ENCODE peak calls at places on chromosomes 6 and 20, in four cellular contexts. One of them, this sample, is unnamed.
A peak's percentile ranks its signal among the peaks of the same experiment; 100 is the strongest.

GRCh38 chr6:54404791-54405190 is 96.5 kb downstream of the TINAG start:
- DNase-seq in fibroblast of lung: peak; percentile 3
- DNase-seq in left ventricle myocardium inferior: no peak
- DNase-seq in psoas muscle: no peak
- DNase-seq in this sample: no peak

GRCh38 chr20:20003088-20003954 is 13.8 kb upstream of the NAA20 start:
- DNase-seq in fibroblast of lung: peak; percentile 62
- DNase-seq in left ventricle myocardium inferior: no peak
- DNase-seq in psoas muscle: no peak
- DNase-seq in this sample: no peak

GRCh38 chr6:156934054-156934424 is 156.9 kb downstream of the ARID1B start:
- DNase-seq in fibroblast of lung: no peak
- DNase-seq in left ventricle myocardium inferior: no peak
- DNase-seq in psoas muscle: no peak
- DNase-seq in this sample: peak; percentile 15

GRCh38 chr20:58328836-58329235 is 19.3 kb downstream of the RAB22A start:
- DNase-seq in fibroblast of lung: no peak
- DNase-seq in left ventricle myocardium inferior: no peak
- DNase-seq in psoas muscle: no peak
- DNase-seq in this sample: no peak

GRCh38 chr6:33817520-33817919 is 13.7 kb upstream of the MLN start:
- DNase-seq in fibroblast of lung: no peak
- DNase-seq in left ventricle myocardium inferior: no peak
- DNase-seq in psoas muscle: no peak
- DNase-seq in this sample: no peak

GRCh38 chr6:10694302-10695085 is at the start of the genes C6orf52 and PAK1IP1:
- DNase-seq in fibroblast of lung: peak; percentile 96
- DNase-seq in left ventricle myocardium inferior: peak; percentile 92
- DNase-seq in psoas muscle: peak; percentile 96
- DNase-seq in this sample: peak; percentile 95

GRCh38 chr6:159959976-159960384 is 8.9 kb upstream of the IGF2R start:
- DNase-seq in fibroblast of lung: peak; percentile 65
- DNase-seq in left ventricle myocardium inferior: peak; percentile 49
- DNase-seq in psoas muscle: no peak
- DNase-seq in this sample: no peak

GRCh38 chr6:106225581-106225980 is 100.0 kb downstream of the ATG5 start:
- DNase-seq in fibroblast of lung: no peak
- DNase-seq in left ventricle myocardium inferior: no peak
- DNase-seq in psoas muscle: no peak
- DNase-seq in this sample: no peak

GRCh38 chr6:27422651-27423332 is 34.2 kb downstream of the ZNF391 start:
- DNase-seq in fibroblast of lung: peak; percentile 57
- DNase-seq in left ventricle myocardium inferior: peak; percentile 16
- DNase-seq in psoas muscle: no peak
- DNase-seq in this sample: no peak

GRCh38 chr20:24701668-24702067 is 232.2 kb downstream of the SYNDIG1 start:
- DNase-seq in fibroblast of lung: no peak
- DNase-seq in left ventricle myocardium inferior: no peak
- DNase-seq in psoas muscle: no peak
- DNase-seq in this sample: no peak

GRCh38 chr6:14930366-14930989 is 315.4 kb upstream of the JARID2 start:
- DNase-seq in fibroblast of lung: no peak
- DNase-seq in left ventricle myocardium inferior: no peak
- DNase-seq in psoas muscle: no peak
- DNase-seq in this sample: peak; percentile 92

GRCh38 chr6:29633532-29633901 is 534 bp upstream of the GABBR1 start:
- DNase-seq in fibroblast of lung: no peak
- DNase-seq in left ventricle myocardium inferior: no peak
- DNase-seq in psoas muscle: no peak
- DNase-seq in this sample: no peak

GRCh38 chr20:8535403-8536003 is 403.4 kb downstream of the PLCB1 start:
- DNase-seq in fibroblast of lung: peak; percentile 19
- DNase-seq in left ventricle myocardium inferior: no peak
- DNase-seq in psoas muscle: no peak
- DNase-seq in this sample: no peak

GRCh38 chr6:47922391-47922790 is 140.6 kb downstream of the OPN5 start:
- DNase-seq in fibroblast of lung: peak; percentile 31
- DNase-seq in left ventricle myocardium inferior: no peak
- DNase-seq in psoas muscle: no peak
- DNase-seq in this sample: no peak

GRCh38 chr6:7899889-7900213 is 10.7 kb downstream of the TXNDC5 start:
- DNase-seq in fibroblast of lung: no peak
- DNase-seq in left ventricle myocardium inferior: no peak
- DNase-seq in psoas muscle: no peak
- DNase-seq in this sample: no peak

GRCh38 chr6:167707686-167708500 is 118.8 kb upstream of the AFDN start:
- DNase-seq in fibroblast of lung: no peak
- DNase-seq in left ventricle myocardium inferior: no peak
- DNase-seq in psoas muscle: no peak
- DNase-seq in this sample: no peak

GRCh38 chr6:11111769-11112437 is 378 bp upstream of the ERVFRD-1 start:
- DNase-seq in fibroblast of lung: no peak
- DNase-seq in left ventricle myocardium inferior: no peak
- DNase-seq in psoas muscle: no peak
- DNase-seq in this sample: no peak

GRCh38 chr6:29424575-29424974 is 9.8 kb downstream of the OR12D1 start:
- DNase-seq in fibroblast of lung: no peak
- DNase-seq in left ventricle myocardium inferior: no peak
- DNase-seq in psoas muscle: no peak
- DNase-seq in this sample: no peak

GRCh38 chr6:33903579-33903978 is 99.8 kb upstream of the MLN start:
- DNase-seq in fibroblast of lung: no peak
- DNase-seq in left ventricle myocardium inferior: no peak
- DNase-seq in psoas muscle: no peak
- DNase-seq in this sample: no peak

GRCh38 chr6:21085206-21085605 is 508.3 kb upstream of the SOX4 start:
- DNase-seq in fibroblast of lung: no peak
- DNase-seq in left ventricle myocardium inferior: no peak
- DNase-seq in psoas muscle: no peak
- DNase-seq in this sample: no peak

DNA sequence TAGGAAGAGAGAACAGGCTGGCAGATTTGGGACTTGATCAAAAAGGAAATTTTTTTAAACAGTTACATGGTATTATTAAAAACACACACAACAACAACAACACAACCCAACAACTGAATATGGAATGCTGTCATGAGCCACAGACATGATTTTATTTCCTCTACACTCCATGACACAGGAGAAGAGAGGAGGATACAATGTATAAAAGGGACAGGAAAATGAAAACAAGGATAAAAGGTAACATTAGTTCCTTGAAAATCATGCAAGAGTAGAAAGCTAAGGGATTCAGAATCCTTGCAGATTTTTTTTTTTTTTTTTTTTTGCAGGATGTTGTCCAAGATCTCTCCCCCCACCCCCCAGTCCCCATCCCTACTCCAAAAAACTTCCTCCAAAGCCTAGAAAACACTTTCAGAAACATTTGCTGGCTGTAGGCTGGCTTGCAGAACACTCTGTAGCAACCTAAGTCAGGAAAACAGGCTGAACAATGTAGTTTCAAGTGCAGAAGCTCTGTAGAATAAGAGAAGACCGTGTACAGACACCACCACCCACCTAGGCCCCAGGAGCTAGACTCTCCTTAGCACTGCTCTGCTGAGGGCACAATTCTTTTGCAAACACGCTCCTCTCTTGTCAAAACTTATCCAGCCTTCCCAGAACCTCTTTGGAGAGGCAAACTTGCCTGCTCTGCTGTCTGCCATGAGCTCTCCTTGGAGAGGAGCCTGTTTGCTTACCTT is 845 bp downstream of the ZMYND8 start:
- DNase-seq in fibroblast of lung: no peak
- DNase-seq in left ventricle myocardium inferior: no peak
- DNase-seq in psoas muscle: no peak
- DNase-seq in this sample: no peak
- H3K4me1 ChIP-seq in fibroblast of lung: peaks cover 74% of the 10 kb centered on the region
- H3K4me1 ChIP-seq in left ventricle myocardium inferior: peaks cover 100% of the 10 kb centered on the region
- H3K4me1 ChIP-seq in psoas muscle: peaks cover 94% of the 10 kb centered on the region
- H3K4me1 ChIP-seq in this sample: peaks cover 63% of the 10 kb centered on the region

DNA sequence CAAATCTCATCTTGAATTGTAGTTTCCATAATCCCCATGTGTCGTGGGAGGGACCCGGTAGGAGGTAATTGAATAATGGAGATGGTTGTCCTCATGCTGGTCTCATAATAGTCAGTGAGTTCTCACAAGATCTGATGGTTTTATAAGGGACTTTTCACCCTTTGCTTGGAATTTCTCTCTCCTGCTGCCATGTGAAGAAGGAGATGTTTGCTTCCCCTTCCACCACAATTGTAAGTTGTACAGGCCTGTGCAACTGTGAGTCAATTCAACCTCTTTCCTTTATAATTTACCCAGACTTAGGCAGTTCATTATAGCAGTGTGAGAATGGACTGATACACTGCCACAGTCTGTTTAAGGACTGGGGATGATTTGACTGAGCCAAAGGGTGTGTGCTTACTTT is 44.7 kb downstream of the NKAIN2 start:
- DNase-seq in fibroblast of lung: no peak
- DNase-seq in left ventricle myocardium inferior: no peak
- DNase-seq in psoas muscle: no peak
- DNase-seq in this sample: no peak
- H3K27me3 ChIP-seq in fibroblast of lung: no peaks in the 10 kb centered on the region
- H3K27me3 ChIP-seq in left ventricle myocardium inferior: no peaks in the 10 kb centered on the region
- H3K27me3 ChIP-seq in psoas muscle: no peaks in the 10 kb centered on the region
- H3K27me3 ChIP-seq in this sample: no peaks in the 10 kb centered on the region

GRCh38 chr20:62872863-62873261 is 11.2 kb upstream of the TCFL5 start:
- DNase-seq in fibroblast of lung: no peak
- DNase-seq in left ventricle myocardium inferior: no peak
- DNase-seq in psoas muscle: peak; percentile 26
- DNase-seq in this sample: no peak

GRCh38 chr20:62875419-62876355 is 14.1 kb upstream of the TCFL5 start:
- DNase-seq in fibroblast of lung: peak; percentile 84
- DNase-seq in left ventricle myocardium inferior: peak; percentile 81
- DNase-seq in psoas muscle: peak; percentile 90
- DNase-seq in this sample: peak; percentile 70

GRCh38 chr20:62876441-62876825 is 14.8 kb upstream of the TCFL5 start:
- DNase-seq in fibroblast of lung: no peak
- DNase-seq in left ventricle myocardium inferior: no peak
- DNase-seq in psoas muscle: peak; percentile 57
- DNase-seq in this sample: no peak

GRCh38 chr20:62873280-62873679 is 11.7 kb upstream of the TCFL5 start:
- DNase-seq in fibroblast of lung: no peak
- DNase-seq in left ventricle myocardium inferior: no peak
- DNase-seq in psoas muscle: peak; percentile 5
- DNase-seq in this sample: no peak

DNA sequence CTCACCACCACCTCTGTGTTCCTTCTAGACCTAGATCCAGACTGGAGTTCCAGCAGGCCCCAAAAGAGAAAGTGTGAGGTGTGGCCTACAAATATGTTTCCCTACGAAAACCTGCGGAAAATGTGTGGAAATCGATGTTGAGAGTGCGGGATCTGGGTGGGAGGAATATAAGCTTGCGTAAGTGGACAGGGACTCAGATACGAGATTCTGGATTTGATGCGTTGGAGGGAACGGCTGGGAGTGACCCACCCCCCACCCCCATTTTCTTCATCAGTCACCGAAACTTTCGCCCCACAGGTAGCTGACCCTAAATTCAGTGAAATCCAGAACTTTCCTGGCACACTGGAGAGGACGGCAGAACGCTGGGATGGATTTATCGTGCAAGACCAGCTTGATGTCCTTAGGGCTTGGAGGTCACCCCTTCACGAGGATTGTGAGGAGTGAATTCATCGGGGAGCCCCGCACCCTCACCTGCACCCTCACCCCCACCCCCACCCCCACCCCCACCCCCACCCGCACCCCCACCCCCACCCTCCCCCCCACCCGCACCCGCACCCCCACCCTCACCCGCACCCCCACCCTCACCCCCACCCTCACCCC is 13.2 kb upstream of the TCFL5 start:
- DNase-seq in fibroblast of lung: no peak
- DNase-seq in left ventricle myocardium inferior: no peak
- DNase-seq in psoas muscle: peak; percentile 6
- DNase-seq in this sample: no peak
- H3K27ac ChIP-seq in fibroblast of lung: no peak overlapping the region
- H3K27ac ChIP-seq in left ventricle myocardium inferior: peak overlapping the region; percentile 51
- H3K27ac ChIP-seq in psoas muscle: no peak overlapping the region
- H3K27ac ChIP-seq in this sample: no peak overlapping the region

GRCh38 chr6:3405182-3405518 is 51.7 kb downstream of the SLC22A23 start:
- DNase-seq in fibroblast of lung: no peak
- DNase-seq in left ventricle myocardium inferior: no peak
- DNase-seq in psoas muscle: no peak
- DNase-seq in this sample: no peak

GRCh38 chr6:3403244-3404154 is 53.4 kb downstream of the SLC22A23 start:
- DNase-seq in fibroblast of lung: no peak
- DNase-seq in left ventricle myocardium inferior: no peak
- DNase-seq in psoas muscle: no peak
- DNase-seq in this sample: peak; percentile 98

GRCh38 chr6:3405679-3406078 is 51.2 kb downstream of the SLC22A23 start:
- DNase-seq in fibroblast of lung: peak; percentile 67
- DNase-seq in left ventricle myocardium inferior: no peak
- DNase-seq in psoas muscle: no peak
- DNase-seq in this sample: peak; percentile 86

GRCh38 chr6:3400162-3400561 is 56.7 kb downstream of the SLC22A23 start:
- DNase-seq in fibroblast of lung: no peak
- DNase-seq in left ventricle myocardium inferior: no peak
- DNase-seq in psoas muscle: no peak
- DNase-seq in this sample: no peak

DNA sequence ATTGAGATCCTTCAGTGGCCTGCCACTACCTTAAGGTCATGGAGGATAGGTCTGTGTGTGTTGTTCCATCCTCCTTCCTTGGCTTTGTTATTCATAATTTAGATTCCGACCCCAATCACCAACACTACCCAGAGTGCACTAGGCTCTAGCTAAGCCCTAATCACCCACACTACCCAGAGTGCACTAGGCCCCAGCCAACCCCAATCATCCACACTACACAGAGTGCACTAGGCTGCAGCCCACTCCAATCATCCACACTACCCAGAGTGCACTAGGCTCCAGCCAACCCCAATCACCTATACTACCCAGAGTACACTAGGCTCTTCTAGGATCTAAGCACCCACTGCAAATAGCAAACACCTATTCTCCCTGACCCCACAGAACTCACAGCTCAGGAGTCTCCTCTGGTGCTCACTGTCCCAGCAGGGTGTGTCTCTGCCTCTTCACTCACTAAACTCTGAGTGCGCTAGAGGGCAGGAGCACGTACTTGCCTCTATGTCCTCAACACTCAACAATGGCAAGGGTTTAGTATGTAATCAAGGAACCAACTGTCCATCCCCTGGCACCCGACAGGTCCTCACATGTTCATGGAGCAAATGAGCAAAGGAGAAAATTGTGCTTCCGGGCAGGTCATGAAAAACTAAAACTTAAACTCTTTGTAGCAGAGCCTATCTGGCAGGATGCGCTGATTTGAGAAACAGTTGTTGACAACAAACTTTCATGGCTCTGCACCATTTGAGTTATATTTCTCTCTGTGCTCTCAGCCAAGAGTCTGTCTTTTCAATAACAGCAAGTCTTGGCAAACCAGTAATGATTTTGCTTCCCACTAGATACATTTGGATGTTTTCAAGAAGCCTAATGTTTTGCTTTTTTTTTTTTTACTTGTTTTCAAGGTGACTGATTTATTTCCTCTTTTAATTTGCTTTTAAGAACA is 54.3 kb downstream of the SLC22A23 start:
- DNase-seq in fibroblast of lung: no peak
- DNase-seq in left ventricle myocardium inferior: no peak
- DNase-seq in psoas muscle: no peak
- DNase-seq in this sample: no peak
- H3K4me1 ChIP-seq in fibroblast of lung: no peaks in the 10 kb centered on the region
- H3K4me1 ChIP-seq in left ventricle myocardium inferior: peaks cover 10% of the 10 kb centered on the region
- H3K4me1 ChIP-seq in psoas muscle: peaks cover 33% of the 10 kb centered on the region
- H3K4me1 ChIP-seq in this sample: peaks cover 22% of the 10 kb centered on the region